ENCODE peak calls at places on chromosomes 3 and 15, in four cellular contexts. One of them, this sample, is unnamed.

GRCh38 chr3:48930590-48930989 is 11.9 kb downstream of the ARIH2 start:
- DNase-seq in A549: no peak
- DNase-seq in K562: no peak
- DNase-seq in HepG2: no peak
- DNase-seq in this sample: no peak

GRCh38 chr3:138172625-138173024 is 2.1 kb downstream of the DBR1 start:
- DNase-seq in A549: no peak
- DNase-seq in K562: no peak
- DNase-seq in HepG2: no peak
- DNase-seq in this sample: no peak

GRCh38 chr3:17935217-17935616 is 192.8 kb upstream of the TBC1D5 start:
- DNase-seq in K562: no peak
- DNase-seq in HepG2: no peak
- DNase-seq in A549: no peak
- DNase-seq in this sample: no peak

GRCh38 chr3:16841906-16842709 is 42.6 kb upstream of the PLCL2 start:
- DNase-seq in K562: no peak
- DNase-seq in HepG2: no peak
- DNase-seq in A549: no peak
- DNase-seq in this sample: peak

GRCh38 chr3:132716372-132716771 is 5.8 kb downstream of the NPHP3 start:
- DNase-seq in A549: no peak
- DNase-seq in HepG2: no peak
- DNase-seq in K562: no peak
- DNase-seq in this sample: no peak

GRCh38 chr3:49566312-49566711 is 12.0 kb downstream of the BSN start:
- DNase-seq in A549: peak
- DNase-seq in K562: no peak
- DNase-seq in HepG2: no peak
- DNase-seq in this sample: no peak

GRCh38 chr15:93058904-93059427 is 30.0 kb downstream of the RGMA start:
- DNase-seq in A549: no peak
- DNase-seq in K562: no peak
- DNase-seq in HepG2: no peak
- DNase-seq in this sample: no peak

GRCh38 chr3:157595259-157595658 is 92.0 kb upstream of the VEPH1 start:
- DNase-seq in HepG2: no peak
- DNase-seq in A549: no peak
- DNase-seq in K562: no peak
- DNase-seq in this sample: no peak

GRCh38 chr3:195247086-195247862 is 23.7 kb downstream of the XXYLT1 start:
- DNase-seq in HepG2: no peak
- DNase-seq in K562: no peak
- DNase-seq in A549: no peak
- DNase-seq in this sample: no peak

GRCh38 chr3:430186-430585 is 233.6 kb downstream of the CHL1 start:
- DNase-seq in K562: no peak
- DNase-seq in A549: no peak
- DNase-seq in HepG2: no peak
- DNase-seq in this sample: no peak

GRCh38 chr3:127486337-127486944 is 104.1 kb downstream of the TPRA1 start:
- DNase-seq in A549: no peak
- DNase-seq in HepG2: no peak
- DNase-seq in K562: peak
- DNase-seq in this sample: no peak

GRCh38 chr3:150723946-150724345 is 20.2 kb upstream of the ERICH6 start:
- DNase-seq in A549: no peak
- DNase-seq in HepG2: no peak
- DNase-seq in K562: no peak
- DNase-seq in this sample: no peak

GRCh38 chr3:143083781-143084180 is 35.8 kb upstream of the CHST2 start:
- DNase-seq in K562: no peak
- DNase-seq in HepG2: no peak
- DNase-seq in A549: no peak
- DNase-seq in this sample: no peak

GRCh38 chr15:60804986-60805949 is 326.3 kb upstream of the ICE2 start:
- DNase-seq in HepG2: no peak
- DNase-seq in K562: no peak
- DNase-seq in A549: peak
- DNase-seq in this sample: no peak

GRCh38 chr3:124007186-124007585 is 15.3 kb upstream of the ROPN1 start:
- DNase-seq in A549: no peak
- DNase-seq in K562: no peak
- DNase-seq in HepG2: no peak
- DNase-seq in this sample: no peak

GRCh38 chr3:17589888-17590287 is 152.5 kb downstream of the TBC1D5 start:
- DNase-seq in HepG2: peak
- DNase-seq in K562: no peak
- DNase-seq in A549: no peak
- DNase-seq in this sample: no peak

GRCh38 chr15:73709671-73710070 is 25.5 kb downstream of the CD276 start:
- DNase-seq in A549: no peak
- DNase-seq in K562: no peak
- DNase-seq in HepG2: no peak
- DNase-seq in this sample: no peak

GRCh38 chr15:83283813-83284562 is 476 bp downstream of the BNC1 start:
- DNase-seq in K562: no peak
- DNase-seq in A549: no peak
- DNase-seq in HepG2: no peak
- DNase-seq in this sample: no peak

GRCh38 chr15:60853077-60853476 is 374.1 kb upstream of the ICE2 start:
- DNase-seq in K562: no peak
- DNase-seq in A549: no peak
- DNase-seq in HepG2: no peak
- DNase-seq in this sample: no peak

GRCh38 chr3:143070977-143071551 is 48.5 kb upstream of the CHST2 start:
- DNase-seq in HepG2: peak
- DNase-seq in K562: no peak
- DNase-seq in A549: peak
- DNase-seq in this sample: no peak

GRCh38 chr15:31135523-31135922 is 34.0 kb upstream of the TRPM1 start:
- DNase-seq in A549: no peak
- DNase-seq in K562: no peak
- DNase-seq in HepG2: no peak
- DNase-seq in this sample: no peak

GRCh38 chr3:57048052-57048671 is 12.3 kb upstream of the SPATA12 start:
- DNase-seq in A549: no peak
- DNase-seq in HepG2: no peak
- DNase-seq in K562: no peak
- DNase-seq in this sample: no peak

GRCh38 chr3:57046120-57046519 is 14.3 kb upstream of the SPATA12 start:
- DNase-seq in K562: no peak
- DNase-seq in A549: no peak
- DNase-seq in HepG2: no peak
- DNase-seq in this sample: no peak

GRCh38 chr3:57053122-57053521 is 7.3 kb upstream of the SPATA12 start:
- DNase-seq in A549: no peak
- DNase-seq in K562: no peak
- DNase-seq in HepG2: no peak
- DNase-seq in this sample: no peak

GRCh38 chr3:57052662-57053061 is 7.8 kb upstream of the SPATA12 start:
- DNase-seq in A549: no peak
- DNase-seq in HepG2: no peak
- DNase-seq in K562: no peak
- DNase-seq in this sample: no peak

DNA sequence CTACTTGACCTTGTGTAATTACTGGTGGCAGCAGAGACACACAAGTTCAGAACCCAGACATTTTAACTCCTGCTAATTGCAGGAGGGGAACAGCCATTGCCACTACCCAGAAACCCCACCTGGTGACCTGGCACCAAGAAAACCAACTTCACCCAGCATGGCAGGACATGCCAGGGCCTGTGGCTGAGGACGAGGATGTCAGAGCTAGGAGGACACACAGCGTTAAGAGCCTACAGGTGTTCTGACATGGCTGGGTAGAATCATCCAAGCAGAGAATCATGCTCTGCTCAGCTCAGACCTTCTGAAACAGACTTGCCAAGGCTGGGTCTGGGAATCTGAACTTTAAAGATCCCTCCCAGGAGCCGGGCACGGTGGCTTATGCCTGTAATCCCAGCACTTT is 11.7 kb upstream of the SPATA12 start:
- DNase-seq in HepG2: no peak
- DNase-seq in K562: no peak
- DNase-seq in A549: no peak
- DNase-seq in this sample: no peak
- TF ChIP-seq CHD4 in HepG2: no peak
- TF ChIP-seq CHD4 in K562: no peak
- TF ChIP-seq CHD4 in A549: no peak
- TF ChIP-seq CHD4 in this sample: no peak

GRCh38 chr15:45674646-45675045 is 39.8 kb downstream of the SQOR start:
- DNase-seq in HepG2: no peak
- DNase-seq in A549: no peak
- DNase-seq in K562: no peak
- DNase-seq in this sample: no peak
- TF ChIP-seq CHD4 in HepG2: no peak
- TF ChIP-seq CHD4 in A549: no peak
- TF ChIP-seq CHD4 in K562: no peak
- TF ChIP-seq CHD4 in this sample: no peak

GRCh38 chr3:185318136-185318535 is 44.8 kb upstream of the MAP3K13 start:
- DNase-seq in K562: no peak
- DNase-seq in A549: peak
- DNase-seq in HepG2: peak
- DNase-seq in this sample: no peak

GRCh38 chr3:185317674-185318073 is 45.3 kb upstream of the MAP3K13 start:
- DNase-seq in K562: no peak
- DNase-seq in HepG2: peak
- DNase-seq in A549: peak
- DNase-seq in this sample: no peak

GRCh38 chr3:185319801-185320200 is 43.1 kb upstream of the MAP3K13 start:
- DNase-seq in K562: no peak
- DNase-seq in HepG2: no peak
- DNase-seq in A549: no peak
- DNase-seq in this sample: no peak

GRCh38 chr3:185313693-185314246 is 49.2 kb upstream of the MAP3K13 start:
- DNase-seq in K562: no peak
- DNase-seq in A549: no peak
- DNase-seq in HepG2: no peak
- DNase-seq in this sample: no peak

GRCh38 chr3:185316740-185317407 is 46.1 kb upstream of the MAP3K13 start:
- DNase-seq in K562: peak
- DNase-seq in HepG2: peak
- DNase-seq in A549: peak
- DNase-seq in this sample: no peak
- TF ChIP-seq CHD4 in K562: no peak
- TF ChIP-seq CHD4 in HepG2: no peak
- TF ChIP-seq CHD4 in A549: no peak
- TF ChIP-seq CHD4 in this sample: no peak

DNA sequence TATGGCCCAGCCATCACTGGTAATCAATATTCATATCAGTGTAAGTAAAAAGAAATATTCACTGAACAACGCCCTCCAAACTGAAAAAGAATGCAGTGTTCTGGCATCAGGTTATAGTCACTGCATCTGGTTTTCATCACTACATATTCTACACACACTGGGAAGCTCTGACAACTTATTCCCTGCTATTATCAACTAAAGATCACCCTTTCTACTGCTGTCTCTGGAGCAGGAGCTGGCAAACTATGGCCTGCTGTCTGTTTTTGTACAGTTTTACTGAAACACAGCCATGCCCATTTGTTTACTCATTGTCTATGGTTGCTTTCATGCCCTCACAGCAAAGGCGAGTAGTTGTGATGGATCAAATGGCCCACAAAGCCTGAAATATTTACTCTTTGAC is 35.3 kb downstream of the TUBGCP4 start:
- DNase-seq in K562: no peak
- DNase-seq in A549: no peak
- DNase-seq in HepG2: no peak
- DNase-seq in this sample: no peak
- TF ChIP-seq CHD4 in K562: no peak
- TF ChIP-seq CHD4 in A549: no peak
- TF ChIP-seq CHD4 in HepG2: no peak
- TF ChIP-seq CHD4 in this sample: no peak